ENCODE peak calls at places on chromosomes 3 and 15, in five cellular contexts. F is effector memory CD4-positive, alpha-beta T cell; P is cardiac muscle cell; J is sigmoid colon; Y is dorsolateral prefrontal cortex. R is an unnamed sample. For H3K27me3, the result is how much of the 10 kb centered on the place peaks cover.

GRCh38 chr3:37271636-37272035 is 97.3 kb upstream of the LRRFIP2 start:
- DNase-seq in J (no peak), F (no peak), Y (no peak), P (no peak), R (no peak)

GRCh38 chr15:68244235-68244634 is 14.7 kb upstream of the CLN6 start:
- DNase-seq in P (no peak), J (no peak), F (no peak), Y (no peak), R (no peak)

GRCh38 chr15:48798319-48798718 is 12.6 kb downstream of the CEP152 start:
- DNase-seq in Y (no peak), F (no peak), P (no peak), J (no peak), R (no peak)

GRCh38 chr3:170360476-170360875 is 3.0 kb downstream of the SKIL start:
- DNase-seq in Y (no peak), F (no peak), J (no peak), P (peak), R (no peak)

GRCh38 chr3:186254676-186255665 is 107.1 kb downstream of the DGKG start:
- DNase-seq in P (peak), Y (no peak), F (no peak), J (no peak), R (no peak)

GRCh38 chr3:178483704-178484103 is 52.5 kb upstream of the KCNMB2 start:
- DNase-seq in P (peak), J (no peak), F (no peak), Y (no peak), R (no peak)

GRCh38 chr3:32105291-32106131 is 909 bp upstream of the GPD1L start:
- DNase-seq in P (peak), F (no peak), J (no peak), Y (no peak), R (no peak)

GRCh38 chr3:147977001-147977400 is 567.8 kb downstream of the ZIC1 start:
- DNase-seq in P (no peak), J (no peak), Y (no peak), F (no peak), R (no peak)

GRCh38 chr15:80072285-80072684 is 12.8 kb downstream of the ZFAND6 start:
- DNase-seq in J (no peak), Y (no peak), P (peak), F (no peak), R (peak)

GRCh38 chr3:88189361-88189810 is 39.6 kb downstream of the C3orf38 start:
- DNase-seq in P (no peak), F (no peak), J (no peak), Y (no peak), R (peak)

GRCh38 chr3:45548724-45549123 is 45.8 kb upstream of the LIMD1 start:
- DNase-seq in J (no peak), F (no peak), P (no peak), Y (no peak), R (no peak)

GRCh38 chr3:145776782-145777408 is 384.1 kb downstream of the PLOD2 start:
- DNase-seq in J (no peak), Y (no peak), P (peak), F (no peak), R (no peak)

GRCh38 chr15:100525894-100526512 is 2.7 kb downstream of the CERS3 start:
- DNase-seq in P (peak), J (peak), F (no peak), Y (peak), R (no peak)

GRCh38 chr3:118782755-118783202 is 251.9 kb downstream of the IGSF11 start:
- DNase-seq in Y (no peak), F (no peak), J (no peak), P (no peak), R (no peak)

GRCh38 chr3:13414040-13414729 is 5.9 kb downstream of the NUP210 start:
- DNase-seq in P (no peak), J (no peak), Y (no peak), F (peak), R (peak)

GRCh38 chr3:45949432-45949831 is 6.2 kb downstream of the CXCR6 start:
- DNase-seq in J (no peak), P (no peak), Y (no peak), F (no peak), R (no peak)

GRCh38 chr3:139530717-139531116 is 8.8 kb downstream of the RBP1 start:
- DNase-seq in J (no peak), P (no peak), F (no peak), Y (no peak), R (no peak)

GRCh38 chr3:110550511-110550910 is 521.1 kb upstream of the NECTIN3 start:
- DNase-seq in J (no peak), Y (no peak), P (no peak), F (no peak), R (no peak)

GRCh38 chr3:66885326-66886000 is 112.6 kb upstream of the KBTBD8 start:
- DNase-seq in F (no peak), Y (no peak), P (peak), J (no peak), R (no peak)

GRCh38 chr3:66889758-66890576 is 108.1 kb upstream of the KBTBD8 start:
- DNase-seq in F (no peak), P (no peak), J (no peak), Y (no peak), R (no peak)

DNA sequence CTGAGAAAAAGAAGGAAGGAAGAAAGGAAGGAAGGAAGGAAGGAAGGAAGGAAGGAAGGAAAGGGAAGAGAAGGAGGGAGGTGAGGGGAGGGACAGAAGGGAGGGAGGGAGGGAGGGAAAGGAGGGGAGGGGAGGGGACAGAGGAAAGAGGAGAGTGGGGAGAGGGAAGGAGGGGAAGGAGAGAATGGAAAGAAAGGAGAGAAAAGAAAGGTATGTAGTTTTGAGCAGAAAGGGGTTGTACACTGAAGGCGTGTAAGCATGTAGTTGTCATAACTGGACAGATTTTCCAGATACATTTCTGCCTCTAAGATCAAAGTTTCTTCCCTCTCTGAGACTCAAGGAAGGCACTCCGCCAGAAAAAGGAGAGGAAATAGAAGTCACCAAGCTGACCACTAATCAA is 113.4 kb upstream of the KBTBD8 start:
- DNase-seq in P (no peak), Y (no peak), F (no peak), J (no peak), R (no peak)
- H3K27ac ChIP-seq in P (no peak), Y (no peak), F (no peak), J (no peak), R (no peak)

GRCh38 chr3:193992638-193993037 is 143.3 kb upstream of the HES1 start:
- DNase-seq in J (no peak), F (no peak), Y (no peak), P (no peak), R (no peak)
- H3K27me3 ChIP-seq in J (under half), F (under half), Y (under half), P (under half), R (under half)

GRCh38 chr15:91855241-91855640 is 1.7 kb downstream of the SLCO3A1 start:
- DNase-seq in F (no peak), Y (no peak), P (no peak), J (no peak), R (no peak)

GRCh38 chr15:91853501-91853967 is at the start of gene SLCO3A1:
- DNase-seq in J (peak), F (peak), P (peak), Y (peak), R (peak)

GRCh38 chr15:91852741-91853500 is 587 bp upstream of the SLCO3A1 start:
- DNase-seq in Y (peak), J (peak), P (peak), F (peak), R (peak)

GRCh38 chr15:91855684-91856553 is 2.4 kb downstream of the SLCO3A1 start:
- DNase-seq in J (no peak), P (no peak), Y (no peak), F (no peak), R (no peak)

DNA sequence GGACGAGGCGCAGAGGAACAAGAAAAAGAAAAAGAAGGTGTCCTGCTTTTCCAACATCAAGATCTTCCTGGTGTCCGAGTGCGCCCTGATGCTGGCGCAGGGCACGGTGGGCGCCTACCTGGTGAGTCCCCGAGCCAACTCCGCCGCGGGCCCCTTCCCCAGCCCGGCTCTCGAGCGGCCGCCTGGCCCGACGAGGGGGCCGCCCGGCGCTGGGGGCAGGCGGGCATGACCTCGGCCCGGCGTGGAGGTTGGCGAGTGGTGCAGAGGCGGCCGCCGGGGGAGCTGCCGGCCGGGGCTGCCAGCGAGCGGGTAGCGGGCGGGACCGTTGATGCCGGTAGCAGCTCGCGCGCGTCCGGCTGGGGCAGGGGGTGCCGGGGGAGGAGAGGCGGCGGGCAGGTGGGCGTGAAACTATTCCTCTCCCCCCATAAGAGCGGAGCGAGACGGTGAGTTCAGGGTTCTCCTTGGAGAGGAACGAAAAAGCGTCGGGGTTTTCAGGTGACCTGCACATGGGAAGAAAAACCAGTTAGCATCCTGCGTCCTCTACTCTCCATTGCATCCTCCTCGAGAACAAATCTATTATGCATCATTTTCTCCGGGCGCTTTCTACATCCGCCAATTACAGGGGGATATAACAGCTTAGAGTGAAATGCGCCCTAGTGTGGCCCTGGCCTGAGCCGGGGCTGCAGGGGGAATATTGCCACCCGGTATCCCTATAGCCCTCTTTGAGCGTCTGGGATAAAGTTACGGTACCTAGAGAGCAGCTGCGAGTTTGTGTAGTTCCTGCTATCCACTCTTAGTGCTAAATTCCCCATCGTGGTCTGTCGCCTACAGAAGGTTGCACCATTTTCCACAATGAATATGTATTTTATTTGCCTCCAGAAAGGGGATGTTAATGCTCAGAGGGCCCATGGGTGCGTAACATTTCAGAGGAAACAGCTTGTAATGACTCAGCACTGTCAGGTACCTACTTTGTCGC is 748 bp downstream of the SLCO3A1 start:
- DNase-seq in P (peak), Y (peak), F (peak), J (peak), R (peak)
- H3K27ac ChIP-seq in P (no peak), Y (peak), F (peak), J (peak), R (peak)

GRCh38 chr3:194126790-194127189 is 9.2 kb upstream of the HES1 start:
- DNase-seq in Y (no peak), P (no peak), F (no peak), J (no peak), R (no peak)
- H3K27me3 ChIP-seq in Y (under half), P (under half), F (under half), J (under half), R (under half)

GRCh38 chr15:89019436-89019835 is 68.8 kb upstream of the ABHD2 start:
- DNase-seq in F (no peak), P (no peak), Y (no peak), J (no peak), R (no peak)

GRCh38 chr15:89018235-89018634 is 70.0 kb upstream of the ABHD2 start:
- DNase-seq in Y (no peak), F (no peak), J (peak), P (peak), R (no peak)

GRCh38 chr15:89015412-89016097 is 72.7 kb upstream of the ABHD2 start:
- DNase-seq in J (no peak), Y (no peak), P (no peak), F (no peak), R (no peak)

GRCh38 chr15:89017370-89018066 is 70.7 kb upstream of the ABHD2 start:
- DNase-seq in Y (peak), P (peak), F (peak), J (peak), R (peak)

GRCh38 chr15:89016549-89017041 is 71.7 kb upstream of the ABHD2 start:
- DNase-seq in J (no peak), F (no peak), Y (no peak), P (no peak), R (no peak)
- H3K27ac ChIP-seq in J (no peak), F (no peak), Y (peak), P (no peak), R (no peak)

GRCh38 chr15:51095681-51096331 is 1.1 kb upstream of the TNFAIP8L3 start:
- DNase-seq in F (no peak), Y (no peak), J (no peak), P (no peak), R (no peak)
- H3K27me3 ChIP-seq in F (under half), Y (under half), J (under half), P (half or more), R (under half)

DNA sequence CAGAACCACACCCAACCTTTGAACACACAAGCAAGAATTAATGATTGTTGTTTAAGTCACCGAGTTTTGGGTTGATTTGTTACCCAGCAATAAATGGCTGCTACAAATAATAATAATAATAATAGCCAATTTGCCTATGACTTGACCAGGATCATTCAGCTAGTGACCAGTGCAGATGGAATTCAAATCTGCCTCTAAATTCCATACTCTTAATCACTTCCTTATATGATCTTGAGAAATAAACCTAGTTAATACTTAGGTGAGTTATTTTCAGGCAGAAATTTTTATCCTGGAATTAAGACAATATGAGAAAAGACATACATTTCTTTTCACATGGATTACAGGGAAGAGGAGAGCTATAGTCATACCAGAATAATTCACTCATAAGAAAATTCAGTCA is 116.0 kb upstream of the GALNT15 start:
- DNase-seq in J (no peak), Y (no peak), P (no peak), F (no peak), R (no peak)
- H3K27ac ChIP-seq in J (peak), Y (peak), P (no peak), F (no peak), R (no peak)

DNA sequence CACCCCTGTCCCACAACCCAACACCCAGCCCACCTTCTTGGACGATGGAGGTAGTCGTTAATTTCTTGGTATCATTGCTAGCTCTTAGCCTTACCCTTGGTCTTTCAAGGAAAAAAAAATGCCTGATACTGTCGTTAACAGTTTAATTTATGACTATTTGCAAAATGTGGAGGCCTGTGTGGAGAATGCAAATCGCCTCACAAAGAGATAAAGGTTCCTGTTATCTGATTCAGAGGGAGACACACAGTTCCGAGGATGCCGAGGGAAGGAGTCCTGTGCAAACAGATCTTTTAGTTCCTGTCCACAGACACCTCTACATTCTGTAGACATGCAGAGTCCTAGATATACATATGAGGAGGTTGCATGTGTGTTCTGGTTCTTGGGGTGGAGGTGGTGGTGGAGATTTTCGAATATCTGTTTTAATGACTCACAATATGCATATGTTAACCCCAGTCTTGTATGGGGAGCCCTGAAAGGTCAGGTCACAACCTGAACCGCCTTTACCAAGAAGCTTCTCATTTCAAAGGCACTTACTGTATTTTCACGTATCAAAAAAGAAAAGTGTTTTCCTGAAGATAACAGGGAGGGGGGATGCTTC is 5.6 kb downstream of the NR2F2 start:
- DNase-seq in P (no peak), Y (no peak), F (no peak), J (no peak), R (no peak)
- H3K27me3 ChIP-seq in P (half or more), Y (half or more), F (under half), J (under half), R (under half)

GRCh38 chr3:128260275-128260674 is 107.0 kb downstream of the EEFSEC start:
- DNase-seq in F (no peak), J (no peak), Y (no peak), P (no peak), R (no peak)

GRCh38 chr3:128254967-128255366 is 101.7 kb downstream of the EEFSEC start:
- DNase-seq in Y (no peak), J (no peak), F (no peak), P (no peak), R (no peak)

GRCh38 chr3:128254066-128254590 is 100.8 kb downstream of the EEFSEC start:
- DNase-seq in F (no peak), J (no peak), P (no peak), Y (no peak), R (no peak)

GRCh38 chr3:128256131-128256530 is 102.8 kb downstream of the EEFSEC start:
- DNase-seq in F (no peak), P (no peak), Y (no peak), J (no peak), R (no peak)

DNA sequence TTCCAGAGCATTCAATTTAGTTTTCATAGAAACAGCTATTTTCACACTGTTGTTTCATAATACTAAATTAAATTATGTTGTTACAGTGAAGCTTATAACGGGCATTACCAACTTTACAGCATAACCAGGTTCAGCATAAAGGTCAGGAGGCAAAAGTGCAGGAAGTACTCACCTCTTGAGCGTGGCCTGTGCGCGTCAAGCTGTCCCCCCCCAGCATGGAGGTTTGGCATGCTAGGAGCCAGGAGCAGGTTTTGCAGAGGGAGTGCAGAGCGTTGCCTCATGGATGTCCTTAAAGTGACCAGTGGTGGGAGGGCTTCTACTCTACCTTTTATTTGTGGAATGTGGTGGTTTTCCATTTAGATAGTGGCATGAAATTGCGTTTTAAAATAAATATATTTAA is 104.4 kb downstream of the EEFSEC start:
- DNase-seq in Y (no peak), P (no peak), J (no peak), F (no peak), R (no peak)
- H3K27ac ChIP-seq in Y (no peak), P (no peak), J (no peak), F (no peak), R (no peak)

GRCh38 chr15:59995568-59996349 is 8.4 kb upstream of the FOXB1 start:
- DNase-seq in Y (no peak), P (no peak), F (no peak), J (no peak), R (no peak)

GRCh38 chr15:59994855-59995557 is 9.1 kb upstream of the FOXB1 start:
- DNase-seq in J (no peak), Y (no peak), P (no peak), F (no peak), R (no peak)

GRCh38 chr15:59991919-59992318 is 12.2 kb upstream of the FOXB1 start:
- DNase-seq in P (no peak), F (no peak), Y (no peak), J (no peak), R (no peak)

GRCh38 chr15:59993041-59993750 is 10.9 kb upstream of the FOXB1 start:
- DNase-seq in Y (no peak), P (no peak), J (no peak), F (no peak), R (no peak)

DNA sequence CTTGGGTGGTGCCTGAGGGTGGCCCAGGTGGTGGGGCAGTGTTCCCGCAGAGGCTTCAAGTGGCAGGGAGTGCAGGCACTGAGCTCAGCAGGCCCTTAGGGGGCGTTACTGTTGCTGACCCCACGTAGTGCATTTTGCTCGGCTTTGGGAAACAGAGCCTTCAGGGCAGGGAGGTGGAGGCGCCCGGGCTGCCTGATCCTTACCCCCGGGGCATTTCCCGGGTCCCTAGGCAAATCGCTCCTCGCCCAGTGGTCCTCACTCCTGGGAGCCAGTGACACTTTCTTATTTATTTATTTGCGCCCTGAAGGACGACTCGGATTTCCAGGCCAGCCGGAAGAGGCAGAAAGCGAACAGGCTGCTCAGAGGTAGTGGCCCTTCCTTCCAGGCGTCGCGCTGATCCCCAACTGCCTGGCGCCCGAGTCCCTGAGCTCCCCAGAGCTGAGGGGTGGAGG is 10.1 kb upstream of the FOXB1 start:
- DNase-seq in J (no peak), F (no peak), Y (no peak), P (no peak), R (no peak)
- H3K27me3 ChIP-seq in J (under half), F (half or more), Y (half or more), P (half or more), R (half or more)